ENCODE peak calls at places on chromosome 16, in six cellular contexts. Q is fibroblast of lung, C is right atrium auricular region, N is ascending aorta, I is IMR-90, P is choroid plexus epithelial cell. J is an unnamed sample.
A peak's percentile ranks its signal among the peaks of the same experiment; 100 is the strongest.

GRCh38 chr16:46947900-46948547 is 25.4 kb downstream of the DNAJA2 start:
- DNase-seq in N (no peak), Q (peak; percentile 26), C (no peak), I (peak; percentile 49), P (peak; percentile 73), J (peak; percentile 39)

GRCh38 chr16:4351880-4352279 is 759 bp upstream of the PAM16 start:
- DNase-seq in Q (peak; percentile 63), C (no peak), I (peak; percentile 57), N (no peak), P (no peak), J (no peak)

GRCh38 chr16:25730396-25730795 is 38.6 kb downstream of the HS3ST4 start:
- DNase-seq in C (no peak), I (no peak), P (no peak), Q (no peak), N (no peak), J (no peak)

GRCh38 chr16:11047057-11047456 is 102.7 kb downstream of the CLEC16A start:
- DNase-seq in C (no peak), I (peak; percentile 93), P (peak; percentile 50), N (no peak), Q (peak; percentile 71), J (no peak)

GRCh38 chr16:14539631-14540030 is 90.4 kb downstream of the PARN start:
- DNase-seq in N (no peak), Q (peak; percentile 75), C (no peak), I (peak; percentile 62), P (peak; percentile 14), J (no peak)

GRCh38 chr16:26795184-26795583 is 271.5 kb upstream of the C16orf82 start:
- DNase-seq in Q (no peak), C (no peak), I (no peak), P (peak; percentile 4), N (no peak), J (peak; percentile 34)

GRCh38 chr16:50627419-50627818 is 53.7 kb downstream of the SNX20 start:
- DNase-seq in P (peak; percentile 28), N (peak; percentile 87), Q (peak; percentile 37), I (no peak), C (peak; percentile 64), J (peak; percentile 49)

GRCh38 chr16:46972971-46973456 is 460 bp downstream of the DNAJA2 start:
- DNase-seq in N (peak; percentile 69), C (peak; percentile 59), Q (peak; percentile 25), I (no peak), P (peak; percentile 11), J (peak; percentile 21)

GRCh38 chr16:760498-761343 is at the start of gene MSLN:
- DNase-seq in N (no peak), C (no peak), P (no peak), Q (peak; percentile 48), I (no peak), J (no peak)

GRCh38 chr16:1458336-1458976 is 14.1 kb upstream of the CCDC154 start:
- DNase-seq in Q (no peak), I (peak; percentile 41), C (no peak), N (no peak), P (no peak), J (no peak)

GRCh38 chr16:75062135-75062943 is 54.2 kb downstream of the LDHD start:
- DNase-seq in Q (peak; percentile 56), I (peak; percentile 69), N (no peak), C (peak; percentile 79), P (no peak), J (no peak)

GRCh38 chr16:733382-734207 is 6.7 kb downstream of the HAGHL start:
- DNase-seq in P (no peak), Q (no peak), N (no peak), C (no peak), I (no peak), J (peak; percentile 64)

GRCh38 chr16:78562650-78563049 is 463.2 kb downstream of the WWOX start:
- DNase-seq in I (no peak), Q (no peak), P (no peak), N (no peak), C (no peak), J (no peak)

GRCh38 chr16:11669380-11670146 is 1.3 kb downstream of the SNN start:
- DNase-seq in N (peak; percentile 83), P (peak; percentile 23), I (peak; percentile 16), Q (no peak), C (peak; percentile 80), J (no peak)

DNA sequence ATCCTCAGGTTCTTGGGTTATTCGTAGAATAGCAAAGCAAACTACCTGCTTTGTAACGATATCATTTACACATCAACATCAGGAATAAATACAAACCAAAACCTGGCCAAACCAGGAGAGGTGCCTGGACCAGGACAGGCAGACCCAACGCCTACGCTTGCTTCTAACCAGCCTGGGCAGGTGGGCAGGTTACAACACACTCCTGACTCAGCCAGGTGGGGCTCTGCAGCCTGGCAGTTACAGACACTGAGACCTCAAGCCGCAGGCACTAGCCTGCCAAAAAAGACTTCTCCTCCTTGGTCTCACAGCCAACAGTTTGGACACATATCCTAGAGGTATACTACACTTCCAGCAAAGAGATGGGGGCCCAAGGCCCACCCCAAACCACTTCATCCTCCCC is 14.0 kb downstream of the ANKRD11 start:
- DNase-seq in Q (no peak), I (no peak), C (no peak), P (no peak), N (no peak), J (no peak)
- H3K4me3 ChIP-seq in Q (no peak overlapping the region), I (no peak overlapping the region), C (no peak overlapping the region), P (no peak overlapping the region), N (no peak overlapping the region), J (no peak overlapping the region)

GRCh38 chr16:2841606-2842339 is 11.7 kb downstream of the ZG16B start:
- DNase-seq in P (no peak), I (no peak), Q (no peak), N (no peak), C (no peak), J (no peak)
- TF ChIP-seq CTCF in P (no peak), I (no peak), Q (no peak), N (no peak), C (no peak), J (no peak)

DNA sequence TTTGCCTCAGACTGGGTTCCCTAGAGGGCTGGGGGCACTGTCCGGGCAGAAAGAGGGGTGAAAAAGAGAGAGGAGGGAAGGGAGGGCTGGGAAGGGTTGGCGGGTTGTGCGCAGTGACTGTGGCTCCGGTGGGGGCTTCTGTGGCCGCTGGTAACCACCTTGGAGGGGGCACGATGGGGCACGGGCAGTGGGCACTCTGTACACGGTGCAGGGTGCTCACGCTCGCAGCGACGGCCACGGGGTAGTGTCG is 591 bp downstream of the PLLP start:
- DNase-seq in I (no peak), N (no peak), C (no peak), Q (no peak), P (no peak), J (no peak)
- H3K4me3 ChIP-seq in I (no peak overlapping the region), N (peak overlapping the region; percentile 77), C (peak overlapping the region; percentile 63), Q (no peak overlapping the region), P (no peak overlapping the region), J (no peak overlapping the region)

DNA sequence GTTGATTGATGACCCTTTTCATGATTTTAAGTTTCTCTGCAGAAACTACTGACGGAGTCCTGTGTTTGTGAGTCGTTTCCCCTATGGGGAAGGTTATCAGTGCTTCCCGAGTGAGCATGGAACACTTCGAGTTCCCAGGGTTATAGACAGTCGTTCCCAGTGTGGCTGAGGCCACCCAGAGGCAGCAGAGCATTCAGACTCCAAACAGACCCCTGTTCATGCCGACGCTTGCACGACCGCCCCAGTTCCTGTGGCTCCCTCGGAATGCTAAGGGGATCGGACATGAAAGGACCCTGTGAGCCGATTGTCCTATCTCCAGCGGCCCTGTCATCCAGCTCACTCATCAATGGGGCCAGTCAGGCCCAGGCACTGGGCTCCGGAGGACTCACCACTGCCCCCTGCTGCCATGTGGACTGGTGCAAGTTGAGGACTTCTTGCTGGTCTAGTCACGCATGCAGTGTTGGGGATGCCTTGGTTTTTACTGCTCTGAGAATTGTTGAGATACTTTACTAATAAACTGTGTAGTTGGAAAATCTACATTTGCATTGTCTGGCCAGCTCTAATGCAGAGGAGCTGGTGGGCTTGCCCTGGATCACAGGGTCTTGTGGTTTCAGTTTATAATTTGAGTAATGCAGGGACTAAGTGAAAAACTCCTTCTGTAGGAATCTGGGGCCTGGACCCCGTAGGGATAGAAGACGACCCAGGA is 3.1 kb upstream of the RPL13 start:
- DNase-seq in Q (peak; percentile 65), N (peak; percentile 81), C (peak; percentile 85), P (peak; percentile 88), I (peak; percentile 80), J (peak; percentile 75)
- TF ChIP-seq CTCF in Q (peak; percentile 92), N (peak; percentile 59), C (peak; percentile 81), P (peak; percentile 94), I (peak; percentile 82), J (peak; percentile 85)

GRCh38 chr16:15856217-15856616 is 611 bp downstream of the MYH11 start:
- DNase-seq in Q (no peak), N (peak; percentile 13), C (no peak), P (no peak), I (no peak), J (no peak)
- H3K4me3 ChIP-seq in Q (no peak overlapping the region), N (peak overlapping the region; percentile 92), C (peak overlapping the region; percentile 47), P (no peak overlapping the region), I (no peak overlapping the region), J (no peak overlapping the region)

DNA sequence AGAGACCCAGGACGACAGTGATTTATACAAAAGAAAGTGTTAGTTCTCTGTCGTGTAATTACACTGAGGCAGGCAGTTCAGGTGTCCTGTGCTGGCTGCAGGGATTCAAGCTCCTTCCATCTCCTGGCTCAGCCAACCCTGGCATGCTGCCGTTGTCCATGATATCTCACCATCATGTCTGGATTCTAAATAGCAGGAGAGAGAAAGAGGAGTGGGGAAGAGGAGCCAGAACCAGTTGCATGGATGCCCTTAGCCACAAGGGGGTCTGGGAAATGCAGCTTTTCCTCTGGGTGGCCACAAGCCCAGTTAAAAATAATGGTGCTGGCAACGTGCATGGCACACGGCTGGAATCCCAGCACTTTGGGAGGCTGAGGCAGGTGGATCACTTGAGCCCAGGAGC is 9.7 kb downstream of the C16orf54 start:
- DNase-seq in Q (no peak), N (no peak), C (no peak), P (peak; percentile 2), I (no peak), J (peak; percentile 18)
- TF ChIP-seq CTCF in Q (no peak), N (no peak), C (no peak), P (peak; percentile 36), I (peak; percentile 6), J (peak; percentile 41)

J was measured in WERI-Rb-1.